ENCODE peak calls at places on chromosomes 2 and 18, in five cellular contexts. N is tibial nerve, T is stomach, P is A549, S is sigmoid colon. J is an unnamed sample.

GRCh38 chr2:8244634-8245033 is 437.2 kb upstream of the ID2 start:
- DNase-seq in N (no peak), T (no peak), P (no peak), S (no peak), J (no peak)

GRCh38 chr2:69770193-69770702 is 28.3 kb downstream of the ANXA4 start:
- DNase-seq in N (peak), T (no peak), P (peak), S (no peak), J (no peak)

GRCh38 chr18:76354348-76354747 is 140.7 kb downstream of the ZNF516 start:
- DNase-seq in N (no peak), T (no peak), P (no peak), S (peak), J (no peak)

GRCh38 chr2:240000671-240001070 is 24.5 kb downstream of the NDUFA10 start:
- DNase-seq in N (no peak), T (no peak), P (no peak), S (no peak), J (no peak)

GRCh38 chr2:73418343-73418742 is 32.7 kb downstream of the ALMS1 start:
- DNase-seq in N (peak), T (peak), P (no peak), S (peak), J (peak)

GRCh38 chr18:59416818-59417217 is 57.8 kb upstream of the LMAN1 start:
- DNase-seq in N (no peak), T (no peak), P (no peak), S (no peak), J (no peak)

GRCh38 chr2:40160730-40161129 is 291.2 kb downstream of the SLC8A1 start:
- DNase-seq in N (no peak), T (no peak), P (no peak), S (no peak), J (no peak)

GRCh38 chr2:18074476-18074875 is 196.0 kb downstream of the KCNS3 start:
- DNase-seq in N (no peak), T (no peak), P (no peak), S (no peak), J (no peak)

GRCh38 chr2:223696719-223697118 is 94.6 kb upstream of the SCG2 start:
- DNase-seq in N (no peak), T (no peak), P (peak), S (no peak), J (no peak)

GRCh38 chr2:5394223-5394622 is 298.0 kb upstream of the SOX11 start:
- DNase-seq in N (no peak), T (no peak), P (no peak), S (no peak), J (no peak)

GRCh38 chr2:233385489-233386044 is 31.3 kb downstream of the DGKD start:
- DNase-seq in N (no peak), T (no peak), P (no peak), S (no peak), J (no peak)

GRCh38 chr2:133405252-133405651 is 163.0 kb downstream of the NCKAP5 start:
- DNase-seq in N (no peak), T (no peak), P (no peak), S (no peak), J (no peak)

GRCh38 chr18:31891566-31891965 is 51.4 kb downstream of the TRAPPC8 start:
- DNase-seq in N (no peak), T (no peak), P (no peak), S (no peak), J (no peak)
- TF ChIP-seq EP300 in N (no peak), T (no peak), P (no peak), S (no peak), J (no peak)

GRCh38 chr2:99201959-99202678 is 21.1 kb downstream of the MRPL30 start:
- DNase-seq in N (no peak), T (no peak), P (no peak), S (no peak), J (no peak)
- TF ChIP-seq EP300 in N (no peak), T (no peak), P (no peak), S (no peak), J (no peak)

DNA sequence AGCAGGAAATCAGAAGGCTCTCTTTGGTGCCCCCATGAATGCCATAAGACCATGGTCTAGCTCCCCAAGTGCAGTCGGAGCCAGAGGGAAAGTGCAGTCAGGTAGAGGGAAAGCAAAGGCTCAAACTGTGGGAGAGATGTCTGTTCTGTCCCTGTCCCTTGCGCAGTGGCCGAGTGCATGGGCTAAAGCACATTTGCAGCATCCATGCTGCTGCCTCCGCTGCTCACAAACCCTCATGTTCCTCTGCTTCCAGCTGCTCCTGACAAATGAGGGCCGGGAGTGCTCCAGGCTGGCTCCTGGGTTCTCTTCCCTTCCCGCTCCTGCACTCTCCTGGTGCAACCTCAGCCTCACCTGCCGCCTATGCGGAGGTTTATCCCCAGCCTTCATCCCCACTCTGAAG is 34.2 kb downstream of the SCTR start:
- DNase-seq in N (no peak), T (no peak), P (no peak), S (no peak), J (peak)
- TF ChIP-seq EP300 in N (no peak), T (no peak), P (no peak), S (no peak), J (no peak)

DNA sequence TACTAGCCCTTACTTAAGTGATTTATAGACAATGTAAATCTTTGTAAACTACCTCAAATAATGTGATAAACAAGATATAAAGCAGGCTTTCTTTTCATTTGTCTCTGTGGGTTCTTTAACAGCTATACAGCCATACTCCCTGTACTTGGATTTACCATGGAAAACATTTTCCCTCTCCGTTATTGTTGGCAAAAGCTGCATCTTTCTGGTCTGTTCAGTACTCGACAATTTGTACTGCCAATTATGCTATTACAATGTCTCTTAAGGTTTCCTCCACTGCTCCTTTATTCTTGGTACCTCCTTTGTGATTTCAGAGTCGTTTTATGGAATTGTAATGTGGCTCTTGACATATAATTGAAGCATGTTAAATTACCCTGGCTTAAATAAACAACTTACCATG is 426.2 kb upstream of the PKDCC start:
- DNase-seq in N (no peak), T (no peak), P (no peak), S (no peak), J (no peak)
- TF ChIP-seq EP300 in N (no peak), T (no peak), P (no peak), S (no peak), J (no peak)

DNA sequence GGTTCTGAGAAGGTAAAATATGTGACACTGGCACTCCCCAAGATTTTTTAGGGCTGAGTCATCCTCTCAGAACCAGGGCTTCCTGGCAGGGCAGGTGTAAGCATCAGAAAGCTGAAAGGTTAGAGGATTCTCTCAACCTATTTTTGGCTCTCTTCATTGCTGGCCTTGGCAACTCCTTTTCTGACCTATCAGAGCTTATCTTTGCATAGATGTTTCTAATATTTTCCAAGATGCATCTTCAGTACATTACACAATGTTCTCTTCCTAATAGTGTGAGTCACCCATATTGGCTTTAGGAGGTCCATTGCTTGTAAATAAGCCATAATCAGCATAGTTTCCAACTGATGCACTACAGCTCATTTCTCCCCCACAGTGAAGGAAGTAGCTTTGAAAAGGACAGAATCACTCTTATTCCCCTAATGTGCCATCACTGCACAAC is 2008.4 kb upstream of the PIK3C3 start:
- DNase-seq in N (no peak), T (no peak), P (peak), S (no peak), J (no peak)
- TF ChIP-seq EP300 in N (no peak), T (no peak), P (no peak), S (no peak), J (no peak)

DNA sequence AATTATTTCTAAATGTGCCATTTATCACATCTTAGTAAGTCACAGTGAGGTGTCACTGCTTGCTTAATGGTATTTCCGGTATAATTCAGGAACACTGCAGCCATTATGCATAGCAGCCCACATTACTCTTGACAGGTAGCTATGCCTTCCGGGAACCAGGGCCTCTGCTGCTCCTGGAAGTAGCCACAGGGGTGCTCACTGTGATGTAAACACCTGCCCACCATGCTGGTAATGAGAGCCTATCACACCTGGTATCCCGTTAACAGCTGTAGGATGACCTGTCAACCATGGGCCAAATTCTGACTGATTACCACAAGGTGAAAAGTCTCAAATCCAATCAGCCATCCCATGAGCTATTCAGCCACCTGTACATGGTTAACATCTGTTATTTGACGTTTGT is 647.0 kb upstream of the NXPH2 start:
- DNase-seq in N (no peak), T (no peak), P (no peak), S (no peak), J (no peak)
- TF ChIP-seq EP300 in N (no peak), T (no peak), P (no peak), S (no peak), J (no peak)

GRCh38 chr18:770583-770961 is 41.5 kb downstream of the YES1 start:
- DNase-seq in N (no peak), T (no peak), P (no peak), S (no peak), J (no peak)
- TF ChIP-seq EP300 in N (no peak), T (no peak), P (no peak), S (no peak), J (no peak)

GRCh38 chr18:44682871-44683221 is 2.2 kb downstream of the SETBP1 start:
- DNase-seq in N (peak), T (peak), P (no peak), S (peak), J (no peak)

GRCh38 chr18:44687421-44687820 is 6.7 kb downstream of the SETBP1 start:
- DNase-seq in N (no peak), T (no peak), P (no peak), S (no peak), J (no peak)

GRCh38 chr18:44686156-44686555 is 5.5 kb downstream of the SETBP1 start:
- DNase-seq in N (no peak), T (no peak), P (no peak), S (no peak), J (no peak)

GRCh38 chr18:44683566-44683965 is 2.9 kb downstream of the SETBP1 start:
- DNase-seq in N (no peak), T (no peak), P (no peak), S (no peak), J (no peak)

DNA sequence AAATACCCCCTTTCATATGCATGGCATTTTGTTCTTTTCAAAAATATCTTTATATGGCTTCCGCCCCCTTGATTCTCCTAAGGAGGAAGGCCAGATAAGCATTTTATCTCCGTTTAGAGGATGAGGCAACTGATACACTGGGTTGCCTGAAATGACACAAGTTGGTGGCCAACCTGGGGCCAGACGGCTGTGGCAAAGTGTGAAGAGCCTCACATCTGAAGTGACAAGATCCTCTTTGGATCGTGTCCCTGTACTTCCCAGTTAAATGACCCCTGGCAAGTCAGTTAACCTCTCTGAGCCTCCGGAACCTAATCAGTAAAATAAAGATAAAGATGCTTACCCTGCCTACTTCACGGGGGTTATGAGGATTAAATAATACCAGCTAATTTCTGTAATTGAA is 4.6 kb downstream of the SETBP1 start:
- DNase-seq in N (no peak), T (no peak), P (no peak), S (no peak), J (no peak)
- TF ChIP-seq EP300 in N (no peak), T (no peak), P (no peak), S (no peak), J (no peak)

DNA sequence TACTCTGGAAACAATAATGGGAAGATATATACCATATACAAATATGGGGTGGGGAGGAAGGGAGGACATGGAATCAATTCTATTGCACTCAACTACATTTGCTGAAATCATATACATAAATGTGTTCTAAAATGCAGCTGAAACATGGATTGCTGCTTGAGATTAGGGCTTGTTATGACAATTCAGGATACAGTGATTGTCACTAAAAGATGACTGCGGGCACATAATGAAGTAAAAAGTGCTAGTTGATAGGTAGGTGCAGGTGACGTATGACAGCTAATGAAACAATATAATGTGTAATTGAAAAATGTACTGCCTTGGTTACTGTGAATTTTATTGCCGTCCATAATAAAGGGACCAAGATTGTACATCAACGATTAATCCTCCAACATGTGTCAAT is 1062.1 kb upstream of the FANCL start:
- DNase-seq in N (no peak), T (no peak), P (no peak), S (no peak), J (no peak)
- TF ChIP-seq EP300 in N (no peak), T (no peak), P (no peak), S (no peak), J (no peak)

J was measured in suprapubic skin.